ENCODE peak calls at places on chromosome 22, in six cellular contexts. One of them, this sample, is unnamed.

GRCh38 chr22:22201185-22201924 is 43.2 kb upstream of the VPREB1 start:
- DNase-seq in NCI-H1092: peak
- DNase-seq in colonic mucosa: no peak
- DNase-seq in GM23338: peak
- DNase-seq in T-helper 9 cell: peak
- DNase-seq in choroid plexus epithelial cell: peak
- DNase-seq in this sample: peak

GRCh38 chr22:44337658-44338004 is 24.9 kb upstream of the SHISAL1 start:
- DNase-seq in T-helper 9 cell: no peak
- DNase-seq in GM23338: peak
- DNase-seq in choroid plexus epithelial cell: peak
- DNase-seq in NCI-H1092: no peak
- DNase-seq in colonic mucosa: no peak
- DNase-seq in this sample: no peak

GRCh38 chr22:28075260-28075981 is 156.4 kb upstream of the PITPNB start:
- DNase-seq in choroid plexus epithelial cell: peak
- DNase-seq in colonic mucosa: peak
- DNase-seq in GM23338: no peak
- DNase-seq in NCI-H1092: no peak
- DNase-seq in T-helper 9 cell: no peak
- DNase-seq in this sample: no peak

GRCh38 chr22:29190915-29191314 is 14.8 kb upstream of the EMID1 start:
- DNase-seq in T-helper 9 cell: no peak
- DNase-seq in NCI-H1092: no peak
- DNase-seq in choroid plexus epithelial cell: no peak
- DNase-seq in GM23338: no peak
- DNase-seq in colonic mucosa: no peak
- DNase-seq in this sample: no peak

GRCh38 chr22:35555351-35555915 is 14.8 kb downstream of the RASD2 start:
- DNase-seq in T-helper 9 cell: no peak
- DNase-seq in choroid plexus epithelial cell: peak
- DNase-seq in NCI-H1092: no peak
- DNase-seq in colonic mucosa: no peak
- DNase-seq in GM23338: no peak
- DNase-seq in this sample: no peak

GRCh38 chr22:42562282-42562681 is 8.5 kb downstream of the SERHL2 start:
- DNase-seq in colonic mucosa: peak
- DNase-seq in NCI-H1092: no peak
- DNase-seq in T-helper 9 cell: no peak
- DNase-seq in GM23338: peak
- DNase-seq in choroid plexus epithelial cell: no peak
- DNase-seq in this sample: no peak

GRCh38 chr22:44839061-44839460 is 86.7 kb downstream of the ARHGAP8 start:
- DNase-seq in choroid plexus epithelial cell: no peak
- DNase-seq in T-helper 9 cell: no peak
- DNase-seq in GM23338: no peak
- DNase-seq in NCI-H1092: no peak
- DNase-seq in colonic mucosa: no peak
- DNase-seq in this sample: no peak

GRCh38 chr22:27995801-27996528 is 76.9 kb upstream of the PITPNB start:
- DNase-seq in NCI-H1092: no peak
- DNase-seq in colonic mucosa: no peak
- DNase-seq in T-helper 9 cell: no peak
- DNase-seq in GM23338: no peak
- DNase-seq in choroid plexus epithelial cell: no peak
- DNase-seq in this sample: no peak

GRCh38 chr22:50063589-50064393 is 5.7 kb upstream of the TTLL8 start:
- DNase-seq in colonic mucosa: no peak
- DNase-seq in T-helper 9 cell: no peak
- DNase-seq in choroid plexus epithelial cell: no peak
- DNase-seq in NCI-H1092: no peak
- DNase-seq in GM23338: no peak
- DNase-seq in this sample: no peak